ENCODE peak calls at places on chromosomes 6 and 20, in eight cellular contexts. One of them, this sample, is unnamed.

GRCh38 chr20:19001177-19001576 is 187.6 kb downstream of the SCP2D1 start:
- DNase-seq in NCI-H1105: no peak
- DNase-seq in T-helper 9 cell: no peak
- DNase-seq in Calu3: no peak
- DNase-seq in ovary: no peak
- DNase-seq in activated CD4-positive, alpha-beta T cell treated with anti-CD3 and anti-CD28 coated beads, Interleukin-2, amount 50 U/mL, for 24 hours: no peak
- DNase-seq in NAMALWA: no peak
- DNase-seq in sciatic nerve: no peak
- DNase-seq in this sample: no peak

GRCh38 chr6:37048851-37049734 is 43.6 kb downstream of the FGD2 start:
- DNase-seq in T-helper 9 cell: peak; percentile 59
- DNase-seq in NCI-H1105: no peak
- DNase-seq in activated CD4-positive, alpha-beta T cell treated with anti-CD3 and anti-CD28 coated beads, Interleukin-2, amount 50 U/mL, for 24 hours: peak; percentile 26
- DNase-seq in Calu3: peak; percentile 51
- DNase-seq in sciatic nerve: no peak
- DNase-seq in ovary: peak; percentile 49
- DNase-seq in NAMALWA: peak; percentile 95
- DNase-seq in this sample: peak; percentile 42

GRCh38 chr6:44430322-44430721 is 42.8 kb downstream of the CDC5L start:
- DNase-seq in NAMALWA: peak; percentile 25
- DNase-seq in sciatic nerve: no peak
- DNase-seq in ovary: no peak
- DNase-seq in activated CD4-positive, alpha-beta T cell treated with anti-CD3 and anti-CD28 coated beads, Interleukin-2, amount 50 U/mL, for 24 hours: no peak
- DNase-seq in NCI-H1105: no peak
- DNase-seq in T-helper 9 cell: no peak
- DNase-seq in Calu3: no peak
- DNase-seq in this sample: no peak

GRCh38 chr6:36063318-36063717 is 35.7 kb downstream of the MAPK14 start:
- DNase-seq in ovary: no peak
- DNase-seq in NCI-H1105: no peak
- DNase-seq in NAMALWA: no peak
- DNase-seq in sciatic nerve: no peak
- DNase-seq in T-helper 9 cell: no peak
- DNase-seq in Calu3: peak; percentile 7
- DNase-seq in activated CD4-positive, alpha-beta T cell treated with anti-CD3 and anti-CD28 coated beads, Interleukin-2, amount 50 U/mL, for 24 hours: no peak
- DNase-seq in this sample: no peak

GRCh38 chr6:108250240-108250866 is 10.5 kb downstream of the SNX3 start:
- DNase-seq in sciatic nerve: no peak
- DNase-seq in ovary: no peak
- DNase-seq in Calu3: no peak
- DNase-seq in T-helper 9 cell: no peak
- DNase-seq in NAMALWA: peak; percentile 76
- DNase-seq in activated CD4-positive, alpha-beta T cell treated with anti-CD3 and anti-CD28 coated beads, Interleukin-2, amount 50 U/mL, for 24 hours: no peak
- DNase-seq in NCI-H1105: no peak
- DNase-seq in this sample: no peak

GRCh38 chr20:46710149-46710913 is 882 bp downstream of the SLC2A10 start:
- DNase-seq in NAMALWA: no peak
- DNase-seq in activated CD4-positive, alpha-beta T cell treated with anti-CD3 and anti-CD28 coated beads, Interleukin-2, amount 50 U/mL, for 24 hours: no peak
- DNase-seq in NCI-H1105: no peak
- DNase-seq in ovary: no peak
- DNase-seq in Calu3: no peak
- DNase-seq in sciatic nerve: no peak
- DNase-seq in T-helper 9 cell: no peak
- DNase-seq in this sample: no peak

GRCh38 chr6:157221049-157221816 is 102.1 kb downstream of the TMEM242 start:
- DNase-seq in sciatic nerve: peak; percentile 87
- DNase-seq in activated CD4-positive, alpha-beta T cell treated with anti-CD3 and anti-CD28 coated beads, Interleukin-2, amount 50 U/mL, for 24 hours: peak; percentile 71
- DNase-seq in NCI-H1105: peak; percentile 91
- DNase-seq in Calu3: peak; percentile 93
- DNase-seq in NAMALWA: peak; percentile 33
- DNase-seq in ovary: peak; percentile 82
- DNase-seq in T-helper 9 cell: peak; percentile 76
- DNase-seq in this sample: no peak

GRCh38 chr20:49747707-49748524 is 34.2 kb upstream of the B4GALT5 start:
- DNase-seq in T-helper 9 cell: no peak
- DNase-seq in sciatic nerve: peak; percentile 93
- DNase-seq in Calu3: peak; percentile 20
- DNase-seq in ovary: peak; percentile 94
- DNase-seq in NCI-H1105: no peak
- DNase-seq in NAMALWA: no peak
- DNase-seq in activated CD4-positive, alpha-beta T cell treated with anti-CD3 and anti-CD28 coated beads, Interleukin-2, amount 50 U/mL, for 24 hours: no peak
- DNase-seq in this sample: peak; percentile 66

GRCh38 chr20:36644032-36644712 is 1.8 kb downstream of the SLA2 start:
- DNase-seq in sciatic nerve: no peak
- DNase-seq in activated CD4-positive, alpha-beta T cell treated with anti-CD3 and anti-CD28 coated beads, Interleukin-2, amount 50 U/mL, for 24 hours: peak; percentile 39
- DNase-seq in NCI-H1105: no peak
- DNase-seq in T-helper 9 cell: peak; percentile 50
- DNase-seq in Calu3: no peak
- DNase-seq in NAMALWA: no peak
- DNase-seq in ovary: no peak
- DNase-seq in this sample: no peak

GRCh38 chr20:50585678-50586077 is 75.5 kb downstream of the PTPN1 start:
- DNase-seq in Calu3: no peak
- DNase-seq in sciatic nerve: no peak
- DNase-seq in T-helper 9 cell: no peak
- DNase-seq in NCI-H1105: no peak
- DNase-seq in ovary: no peak
- DNase-seq in activated CD4-positive, alpha-beta T cell treated with anti-CD3 and anti-CD28 coated beads, Interleukin-2, amount 50 U/mL, for 24 hours: no peak
- DNase-seq in NAMALWA: no peak
- DNase-seq in this sample: no peak

GRCh38 chr6:39451831-39452230 is 129.3 kb upstream of the KCNK16 start:
- DNase-seq in T-helper 9 cell: no peak
- DNase-seq in ovary: no peak
- DNase-seq in NAMALWA: peak; percentile 47
- DNase-seq in NCI-H1105: no peak
- DNase-seq in activated CD4-positive, alpha-beta T cell treated with anti-CD3 and anti-CD28 coated beads, Interleukin-2, amount 50 U/mL, for 24 hours: no peak
- DNase-seq in Calu3: no peak
- DNase-seq in sciatic nerve: no peak
- DNase-seq in this sample: no peak

GRCh38 chr20:38073307-38074010 is 39.9 kb downstream of the RPRD1B start:
- DNase-seq in NAMALWA: peak; percentile 75
- DNase-seq in Calu3: peak; percentile 77
- DNase-seq in NCI-H1105: peak; percentile 34
- DNase-seq in T-helper 9 cell: no peak
- DNase-seq in sciatic nerve: no peak
- DNase-seq in activated CD4-positive, alpha-beta T cell treated with anti-CD3 and anti-CD28 coated beads, Interleukin-2, amount 50 U/mL, for 24 hours: no peak
- DNase-seq in ovary: peak; percentile 50
- DNase-seq in this sample: peak; percentile 60

GRCh38 chr6:136113736-136114173 is 136.4 kb downstream of the MTFR2 start:
- DNase-seq in sciatic nerve: no peak
- DNase-seq in NCI-H1105: peak; percentile 94
- DNase-seq in T-helper 9 cell: no peak
- DNase-seq in Calu3: no peak
- DNase-seq in activated CD4-positive, alpha-beta T cell treated with anti-CD3 and anti-CD28 coated beads, Interleukin-2, amount 50 U/mL, for 24 hours: no peak
- DNase-seq in NAMALWA: peak; percentile 50
- DNase-seq in ovary: no peak
- DNase-seq in this sample: peak; percentile 79

GRCh38 chr6:30717129-30717844 is at the start of gene MDC1:
- DNase-seq in NCI-H1105: peak; percentile 100
- DNase-seq in T-helper 9 cell: peak; percentile 96
- DNase-seq in sciatic nerve: peak; percentile 99
- DNase-seq in activated CD4-positive, alpha-beta T cell treated with anti-CD3 and anti-CD28 coated beads, Interleukin-2, amount 50 U/mL, for 24 hours: peak; percentile 95
- DNase-seq in Calu3: peak; percentile 99
- DNase-seq in ovary: peak; percentile 99
- DNase-seq in NAMALWA: peak; percentile 100
- DNase-seq in this sample: peak; percentile 99

GRCh38 chr6:158991017-158991723 is 8.8 kb downstream of the RSPH3 start:
- DNase-seq in ovary: no peak
- DNase-seq in sciatic nerve: no peak
- DNase-seq in NAMALWA: no peak
- DNase-seq in NCI-H1105: no peak
- DNase-seq in activated CD4-positive, alpha-beta T cell treated with anti-CD3 and anti-CD28 coated beads, Interleukin-2, amount 50 U/mL, for 24 hours: no peak
- DNase-seq in Calu3: no peak
- DNase-seq in T-helper 9 cell: no peak
- DNase-seq in this sample: no peak

GRCh38 chr6:32970413-32971244 is 2.2 kb downstream of the BRD2 start:
- DNase-seq in Calu3: peak; percentile 93
- DNase-seq in sciatic nerve: peak; percentile 95
- DNase-seq in NAMALWA: peak; percentile 90
- DNase-seq in NCI-H1105: peak; percentile 75
- DNase-seq in T-helper 9 cell: peak; percentile 52
- DNase-seq in ovary: peak; percentile 93
- DNase-seq in activated CD4-positive, alpha-beta T cell treated with anti-CD3 and anti-CD28 coated beads, Interleukin-2, amount 50 U/mL, for 24 hours: peak; percentile 73
- DNase-seq in this sample: peak; percentile 95

GRCh38 chr6:90677440-90677839 is 90.6 kb upstream of the MAP3K7 start:
- DNase-seq in NAMALWA: no peak
- DNase-seq in activated CD4-positive, alpha-beta T cell treated with anti-CD3 and anti-CD28 coated beads, Interleukin-2, amount 50 U/mL, for 24 hours: no peak
- DNase-seq in sciatic nerve: no peak
- DNase-seq in ovary: no peak
- DNase-seq in Calu3: no peak
- DNase-seq in T-helper 9 cell: no peak
- DNase-seq in NCI-H1105: peak; percentile 30
- DNase-seq in this sample: no peak

GRCh38 chr6:106527979-106528378 is 101.3 kb downstream of the RTN4IP1 start:
- DNase-seq in T-helper 9 cell: no peak
- DNase-seq in sciatic nerve: no peak
- DNase-seq in activated CD4-positive, alpha-beta T cell treated with anti-CD3 and anti-CD28 coated beads, Interleukin-2, amount 50 U/mL, for 24 hours: no peak
- DNase-seq in NAMALWA: no peak
- DNase-seq in Calu3: no peak
- DNase-seq in NCI-H1105: no peak
- DNase-seq in ovary: no peak
- DNase-seq in this sample: no peak

GRCh38 chr20:60057866-60058807 is 99.9 kb downstream of the CDH26 start:
- DNase-seq in NCI-H1105: peak; percentile 59
- DNase-seq in ovary: no peak
- DNase-seq in T-helper 9 cell: no peak
- DNase-seq in sciatic nerve: no peak
- DNase-seq in Calu3: no peak
- DNase-seq in NAMALWA: no peak
- DNase-seq in activated CD4-positive, alpha-beta T cell treated with anti-CD3 and anti-CD28 coated beads, Interleukin-2, amount 50 U/mL, for 24 hours: no peak
- DNase-seq in this sample: peak; percentile 40

GRCh38 chr6:139973602-139974373 is 599.3 kb upstream of the CITED2 start:
- DNase-seq in NCI-H1105: no peak
- DNase-seq in Calu3: no peak
- DNase-seq in sciatic nerve: no peak
- DNase-seq in T-helper 9 cell: no peak
- DNase-seq in activated CD4-positive, alpha-beta T cell treated with anti-CD3 and anti-CD28 coated beads, Interleukin-2, amount 50 U/mL, for 24 hours: no peak
- DNase-seq in NAMALWA: no peak
- DNase-seq in ovary: no peak
- DNase-seq in this sample: no peak

GRCh38 chr6:52407467-52407866 is 12.7 kb upstream of the EFHC1 start:
- DNase-seq in T-helper 9 cell: no peak
- DNase-seq in ovary: no peak
- DNase-seq in activated CD4-positive, alpha-beta T cell treated with anti-CD3 and anti-CD28 coated beads, Interleukin-2, amount 50 U/mL, for 24 hours: no peak
- DNase-seq in Calu3: peak; percentile 24
- DNase-seq in sciatic nerve: no peak
- DNase-seq in NAMALWA: peak; percentile 78
- DNase-seq in NCI-H1105: peak; percentile 70
- DNase-seq in this sample: peak; percentile 49

GRCh38 chr6:43939281-43940070 is 169.5 kb downstream of the VEGFA start:
- DNase-seq in NAMALWA: no peak
- DNase-seq in NCI-H1105: no peak
- DNase-seq in ovary: no peak
- DNase-seq in Calu3: no peak
- DNase-seq in T-helper 9 cell: no peak
- DNase-seq in sciatic nerve: no peak
- DNase-seq in activated CD4-positive, alpha-beta T cell treated with anti-CD3 and anti-CD28 coated beads, Interleukin-2, amount 50 U/mL, for 24 hours: no peak
- DNase-seq in this sample: no peak

GRCh38 chr20:13221313-13221672 is 219 bp downstream of the ISM1 start:
- DNase-seq in activated CD4-positive, alpha-beta T cell treated with anti-CD3 and anti-CD28 coated beads, Interleukin-2, amount 50 U/mL, for 24 hours: no peak
- DNase-seq in Calu3: no peak
- DNase-seq in ovary: no peak
- DNase-seq in T-helper 9 cell: no peak
- DNase-seq in NCI-H1105: no peak
- DNase-seq in NAMALWA: no peak
- DNase-seq in sciatic nerve: no peak
- DNase-seq in this sample: no peak

GRCh38 chr6:6270948-6271347 is 49.5 kb downstream of the F13A1 start:
- DNase-seq in NCI-H1105: no peak
- DNase-seq in sciatic nerve: no peak
- DNase-seq in T-helper 9 cell: no peak
- DNase-seq in Calu3: no peak
- DNase-seq in activated CD4-positive, alpha-beta T cell treated with anti-CD3 and anti-CD28 coated beads, Interleukin-2, amount 50 U/mL, for 24 hours: no peak
- DNase-seq in ovary: no peak
- DNase-seq in NAMALWA: no peak
- DNase-seq in this sample: no peak

This sample was measured in hepatocyte.